ENCODE peak calls at places on chromosomes 11 and 22, in four cellular contexts. J, M, E and Z are unnamed samples.

GRCh38 chr22:31537019-31537535 is 40.7 kb downstream of the SFI1 start:
- DNase-seq in J (no peak), M (no peak), E (peak; percentile 1), Z (no peak)

GRCh38 chr11:44979536-44980399 is 29.1 kb upstream of the TP53I11 start:
- DNase-seq in J (no peak), E (peak; percentile 40), M (no peak), Z (no peak)

GRCh38 chr11:116771935-116772334 is 852 bp downstream of the BUD13 start:
- DNase-seq in J (no peak), E (no peak), M (no peak), Z (no peak)

GRCh38 chr11:33617672-33618362 is 82.8 kb downstream of the C11orf91 start:
- DNase-seq in M (no peak), E (no peak), J (no peak), Z (no peak)

GRCh38 chr22:42949159-42949558 is 65.8 kb downstream of the PACSIN2 start:
- DNase-seq in M (no peak), E (no peak), J (no peak), Z (no peak)

GRCh38 chr11:46127150-46127638 is 5.9 kb upstream of the PHF21A start:
- DNase-seq in E (no peak), M (no peak), J (no peak), Z (peak; percentile 16)

GRCh38 chr22:35524966-35525686 is 15.5 kb upstream of the RASD2 start:
- DNase-seq in M (no peak), J (no peak), E (peak; percentile 92), Z (no peak)

GRCh38 chr22:46175631-46176030 is 25.3 kb downstream of the PPARA start:
- DNase-seq in M (peak; percentile 44), J (no peak), E (no peak), Z (peak; percentile 46)

GRCh38 chr22:17997456-17997855 is 26.9 kb downstream of the MICAL3 start:
- DNase-seq in J (no peak), M (no peak), E (peak; percentile 52), Z (no peak)

GRCh38 chr11:122791836-122792235 is 46.5 kb upstream of the CRTAM start:
- DNase-seq in J (no peak), M (no peak), E (no peak), Z (no peak)

GRCh38 chr11:119990306-119991021 is 147.4 kb downstream of the TRIM29 start:
- DNase-seq in M (no peak), E (no peak), J (peak; percentile 67), Z (no peak)

GRCh38 chr11:119359365-119360229 is 13.1 kb upstream of the MFRP start:
- DNase-seq in M (no peak), J (no peak), E (no peak), Z (no peak)

GRCh38 chr11:130783322-130783721 is 133.0 kb downstream of the SNX19 start:
- DNase-seq in M (no peak), J (no peak), E (no peak), Z (no peak)

GRCh38 chr11:130246719-130247118 is 68.0 kb downstream of the ZBTB44 start:
- DNase-seq in E (no peak), J (no peak), M (peak; percentile 1), Z (no peak)

GRCh38 chr11:126695293-126695692 is 305.3 kb downstream of the KIRREL3 start:
- DNase-seq in E (no peak), M (no peak), J (no peak), Z (no peak)

GRCh38 chr11:27757953-27758352 is 57.7 kb upstream of the BDNF start:
- DNase-seq in M (peak; percentile 51), J (no peak), E (no peak), Z (peak; percentile 56)

GRCh38 chr22:25698461-25698860 is 43.5 kb upstream of the MYO18B start:
- DNase-seq in M (no peak), E (no peak), J (no peak), Z (no peak)

GRCh38 chr11:9760180-9760550 is 96.3 kb downstream of the SWAP70 start:
- DNase-seq in E (peak; percentile 97), J (peak; percentile 95), M (no peak), Z (peak; percentile 86)

GRCh38 chr22:32760815-32761214 is 40.7 kb upstream of the TIMP3 start:
- DNase-seq in M (no peak), J (peak; percentile 66), E (no peak), Z (no peak)

GRCh38 chr11:12799373-12799835 is 125.2 kb downstream of the TEAD1 start:
- DNase-seq in J (no peak), E (no peak), M (no peak), Z (no peak)

GRCh38 chr11:120334894-120335462 is 1.2 kb upstream of the ARHGEF12 start:
- DNase-seq in E (peak; percentile 82), M (peak; percentile 58), J (peak; percentile 77), Z (peak; percentile 77)

GRCh38 chr11:88569342-88569741 is 231.8 kb upstream of the CTSC start:
- DNase-seq in M (no peak), J (no peak), E (no peak), Z (no peak)

GRCh38 chr11:70948416-70948815 is 304.0 kb downstream of the SHANK2 start:
- DNase-seq in J (no peak), M (no peak), E (no peak), Z (no peak)

DNA sequence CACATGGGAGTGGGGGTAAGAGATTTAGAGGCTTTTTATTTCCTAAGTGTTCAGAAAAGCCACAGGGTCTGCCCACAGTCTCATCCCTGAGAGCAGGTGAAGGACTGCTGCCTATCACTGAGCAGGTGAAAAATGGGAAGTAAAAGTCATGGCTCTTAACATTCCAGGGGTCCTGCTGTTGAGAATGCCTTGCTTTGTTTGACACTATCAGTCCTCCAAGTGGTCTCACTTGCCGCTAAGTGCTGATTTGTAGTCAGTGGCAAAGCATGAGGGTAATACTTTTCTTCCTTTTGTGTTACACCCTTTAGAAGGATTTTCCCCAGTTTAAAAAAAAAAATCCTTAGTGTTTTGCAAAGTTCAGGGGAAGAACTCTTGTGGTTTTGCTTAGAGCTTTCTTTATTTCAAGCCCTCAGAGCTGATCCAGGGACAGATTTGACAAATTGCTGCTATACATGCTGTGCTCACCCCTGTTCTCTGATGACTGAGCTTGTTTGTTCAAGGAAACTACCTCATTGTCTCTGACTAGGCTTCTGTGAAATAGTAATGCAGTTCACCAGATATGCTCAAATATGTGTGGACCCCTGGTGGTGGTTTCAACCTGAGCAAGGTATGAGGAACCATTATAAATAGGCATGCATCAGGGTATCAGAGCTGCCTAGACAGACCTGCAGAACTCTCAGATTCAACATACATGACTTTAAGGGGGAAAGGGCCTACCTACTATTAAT is 141.0 kb downstream of the ARHGAP42 start:
- DNase-seq in M (peak; percentile 9), E (no peak), J (no peak), Z (no peak)
- TF ChIP-seq CTCF in M (peak; percentile 28), E (no peak), J (peak; percentile 33), Z (no peak)

GRCh38 chr11:1888347-1888753 is 3.3 kb downstream of the PRR33 start:
- DNase-seq in J (no peak), E (peak; percentile 63), M (no peak), Z (no peak)

GRCh38 chr11:1889527-1889930 is 2.2 kb downstream of the PRR33 start:
- DNase-seq in E (no peak), M (no peak), J (no peak), Z (no peak)

GRCh38 chr11:1888811-1889526 is 2.7 kb downstream of the PRR33 start:
- DNase-seq in J (no peak), M (no peak), E (no peak), Z (no peak)

GRCh38 chr11:1889941-1890855 is 1.5 kb downstream of the PRR33 start:
- DNase-seq in M (no peak), E (no peak), J (no peak), Z (no peak)

GRCh38 chr11:1887451-1888346 is 4.0 kb downstream of the PRR33 start:
- DNase-seq in E (no peak), M (no peak), J (no peak), Z (no peak)
- H3K4me3 ChIP-seq in E (no peak overlapping the region), M (no peak overlapping the region), J (no peak overlapping the region), Z (no peak overlapping the region)

DNA sequence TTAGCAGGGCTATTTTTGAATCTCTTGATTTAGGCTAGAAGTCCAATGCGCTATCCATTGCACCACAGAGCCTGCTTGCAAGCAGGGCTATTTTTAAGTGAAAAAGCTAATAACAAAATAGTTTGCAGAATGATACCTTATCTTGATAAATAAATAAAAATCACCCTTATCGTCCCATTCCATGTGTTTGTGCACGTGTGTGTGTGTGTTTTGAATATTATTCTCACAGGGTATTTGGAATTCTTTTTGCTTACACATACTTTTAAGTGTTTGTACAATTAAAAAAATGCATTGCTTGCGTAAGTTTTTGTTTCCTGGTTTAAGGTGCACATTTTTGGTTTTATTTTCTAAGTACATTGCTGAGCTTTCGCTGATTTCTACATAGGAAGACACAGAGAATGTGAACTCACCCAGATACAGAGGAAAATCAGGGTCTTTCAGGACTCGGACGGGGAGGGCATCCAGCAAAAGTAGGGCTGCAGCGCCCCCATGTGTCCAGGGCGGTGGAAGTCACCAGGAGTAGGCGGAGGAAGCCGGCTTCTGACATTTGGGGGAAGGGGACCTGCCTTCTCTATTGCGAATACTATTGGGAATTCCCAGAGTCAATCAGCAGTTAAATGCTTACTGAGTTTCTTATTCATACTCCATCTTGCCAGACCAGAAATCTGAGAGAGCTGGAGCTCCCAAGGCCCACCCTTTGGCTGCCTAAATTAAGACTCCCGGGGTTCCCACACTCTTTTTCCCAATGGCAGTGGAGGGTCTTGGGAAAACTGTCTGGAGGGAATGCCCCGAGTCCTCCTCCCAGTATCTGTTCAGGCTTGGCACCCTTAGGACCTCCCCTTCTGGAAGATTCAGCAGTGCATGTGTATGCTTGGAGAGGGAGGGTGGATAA is 27.2 kb downstream of the SLC1A2 start:
- DNase-seq in J (peak; percentile 75), E (peak; percentile 85), M (peak; percentile 31), Z (peak; percentile 45)
- TF ChIP-seq CTCF in J (peak; percentile 91), E (peak; percentile 89), M (peak; percentile 85), Z (peak; percentile 89)

DNA sequence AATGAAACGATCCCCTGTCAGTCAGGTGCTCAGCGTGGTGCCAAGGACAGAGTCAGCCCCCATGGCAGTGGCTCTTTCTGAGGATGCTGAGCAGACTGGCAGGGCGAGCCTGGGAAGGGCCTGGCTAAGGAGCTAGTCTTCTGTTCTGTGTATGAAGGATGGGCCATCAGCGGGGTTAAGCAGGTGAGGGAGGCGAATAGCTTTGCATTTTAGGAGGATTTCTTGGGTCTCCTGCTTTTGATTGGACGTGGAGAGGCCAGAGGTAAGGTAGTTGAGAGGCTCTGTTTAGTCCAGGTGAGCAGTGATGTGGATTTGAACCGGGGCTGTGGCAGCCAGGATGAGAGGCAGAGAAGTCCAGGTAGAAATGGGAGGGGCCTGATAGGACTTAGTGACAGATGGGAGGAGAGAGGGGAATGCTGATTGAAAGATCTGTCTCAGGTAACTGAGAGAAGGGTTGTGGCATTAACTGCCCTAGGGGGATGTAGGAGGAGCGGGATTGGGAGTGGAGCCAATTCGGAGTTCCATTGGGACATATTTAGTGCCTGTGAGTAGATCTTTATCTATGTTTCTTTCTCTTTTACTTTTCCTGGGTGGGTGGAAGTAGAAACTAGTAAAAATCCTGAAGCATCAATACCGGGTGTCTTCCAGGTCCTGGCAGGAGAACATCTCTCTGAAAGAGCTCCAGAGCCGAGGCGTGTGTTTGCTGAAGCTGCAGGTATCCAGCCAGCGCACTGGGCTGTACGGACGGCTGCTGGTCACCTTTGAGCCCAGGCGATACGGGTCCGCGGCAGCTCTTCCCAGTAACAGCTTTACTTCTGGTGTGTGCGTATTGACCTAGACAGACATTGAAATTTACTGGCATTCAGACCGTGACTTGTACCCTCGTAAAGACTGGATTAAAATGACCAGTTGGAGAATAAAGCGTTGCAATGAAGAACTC is 2.0 kb downstream of the IGHMBP2 start:
- DNase-seq in E (peak; percentile 61), M (no peak), J (no peak), Z (no peak)
- H3K4me3 ChIP-seq in E (peak overlapping the region; percentile 92), M (peak overlapping the region; percentile 100), J (no peak overlapping the region), Z (no peak overlapping the region)

DNA sequence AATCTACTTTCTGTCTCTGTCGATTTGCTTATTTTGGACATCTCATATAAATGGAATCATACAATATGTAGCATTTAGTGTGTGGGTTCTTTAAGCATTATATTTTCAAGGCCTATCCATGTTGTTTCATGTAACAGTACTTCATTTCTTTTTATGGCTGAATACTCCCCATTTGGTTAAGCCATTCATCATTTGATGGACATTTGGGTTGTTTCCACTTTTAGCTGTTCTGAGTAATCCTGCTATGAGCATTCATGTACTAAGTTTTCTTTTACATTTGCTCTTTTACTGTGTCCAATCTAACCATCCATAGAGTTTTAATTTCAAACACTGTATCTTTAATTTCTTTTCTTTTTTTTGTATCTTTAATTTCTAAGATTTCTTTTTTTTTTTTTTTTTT is 55.6 kb upstream of the SPTBN2 start:
- DNase-seq in M (no peak), J (no peak), E (no peak), Z (no peak)
- TF ChIP-seq CTCF in M (no peak), J (no peak), E (no peak), Z (no peak)